ENCODE peak calls at places on chromosomes 16 and 17, in four cellular contexts. D is PC-9, P is SJSA1, I is IMR-90. G is an unnamed sample. For H3K36me3, the result is how much of the 10 kb centered on the place peaks cover.

GRCh38 chr17:27360507-27360906 is 66.6 kb downstream of the WSB1 start:
- DNase-seq in D (no peak), P (no peak), I (no peak), G (no peak)

GRCh38 chr16:66295761-66296546 is 70.5 kb upstream of the CDH5 start:
- DNase-seq in D (peak), I (no peak), P (no peak), G (no peak)

GRCh38 chr17:61000911-61001310 is 323.3 kb downstream of the BCAS3 start:
- DNase-seq in D (no peak), I (peak), P (peak), G (peak)

GRCh38 chr17:65553009-65553645 is 8.3 kb downstream of the AXIN2 start:
- DNase-seq in D (no peak), I (peak), P (no peak), G (no peak)

GRCh38 chr16:28010671-28011070 is 52.8 kb downstream of the GSG1L start:
- DNase-seq in D (no peak), P (no peak), I (peak), G (no peak)

GRCh38 chr16:86528061-86528929 is 18.0 kb downstream of the FOXF1 start:
- DNase-seq in D (no peak), I (no peak), P (no peak), G (peak)

GRCh38 chr16:66131156-66131807 is 235.2 kb upstream of the CDH5 start:
- DNase-seq in P (peak), D (no peak), I (peak), G (no peak)

GRCh38 chr17:54795046-54795445 is 105.6 kb upstream of the TOM1L1 start:
- DNase-seq in I (no peak), P (no peak), D (no peak), G (no peak)

GRCh38 chr16:2234813-2235170 is 1.5 kb upstream of the DNASE1L2 start:
- DNase-seq in D (no peak), P (no peak), I (no peak), G (peak)

GRCh38 chr16:77376358-77376757 is 58.5 kb downstream of the ADAMTS18 start:
- DNase-seq in D (no peak), P (no peak), I (no peak), G (peak)

GRCh38 chr16:11349599-11350276 is 4.5 kb downstream of the RMI2 start:
- DNase-seq in D (no peak), I (peak), P (peak), G (peak)

GRCh38 chr16:66891797-66892196 is 11.5 kb downstream of the PDP2 start:
- DNase-seq in P (no peak), I (no peak), D (no peak), G (no peak)

GRCh38 chr16:83561876-83562275 is 245.9 kb upstream of the HSBP1 start:
- DNase-seq in D (no peak), I (peak), P (no peak), G (no peak)

GRCh38 chr16:31118223-31119155 is 1.0 kb downstream of the KAT8 start:
- DNase-seq in I (peak), D (peak), P (no peak), G (peak)

GRCh38 chr17:78272181-78272913 is 40.9 kb downstream of the TMEM235 start:
- DNase-seq in D (peak), I (peak), P (no peak), G (peak)

GRCh38 chr17:4536742-4537411 is 18.3 kb downstream of the MYBBP1A start:
- DNase-seq in D (no peak), I (peak), P (no peak), G (peak)

GRCh38 chr16:70490261-70490660 is 33.1 kb downstream of the COG4 start:
- DNase-seq in I (peak), D (no peak), P (no peak), G (no peak)

GRCh38 chr17:21375757-21376584 is at the start of gene KCNJ12:
- DNase-seq in D (no peak), I (no peak), P (no peak), G (peak)

GRCh38 chr17:76725580-76726230 is 701 bp downstream of the JMJD6 start:
- DNase-seq in D (no peak), I (peak), P (no peak), G (no peak)

GRCh38 chr17:50954641-50955121 is 88.5 kb upstream of the TOB1 start:
- DNase-seq in I (no peak), P (no peak), D (peak), G (peak)

GRCh38 chr16:69936252-69936651 is 14.9 kb upstream of the CLEC18A start:
- DNase-seq in P (no peak), D (no peak), I (no peak), G (peak)

GRCh38 chr16:86834451-86835035 is 256.2 kb downstream of the FOXL1 start:
- DNase-seq in I (peak), P (peak), D (no peak), G (peak)

GRCh38 chr17:13337864-13338371 is 263.8 kb downstream of the HS3ST3A1 start:
- DNase-seq in D (no peak), P (peak), I (peak), G (no peak)

GRCh38 chr17:4948166-4948996 is at the start of gene PFN1:
- DNase-seq in I (peak), P (peak), D (peak), G (peak)

GRCh38 chr17:27245230-27245696 is 48.7 kb upstream of the WSB1 start:
- DNase-seq in I (peak), P (peak), D (peak), G (peak)

GRCh38 chr17:40517981-40518380 is 16.6 kb upstream of the TNS4 start:
- DNase-seq in P (no peak), D (no peak), I (no peak), G (no peak)

GRCh38 chr17:9862191-9862590 is 36.5 kb downstream of the GLP2R start:
- DNase-seq in I (peak), P (no peak), D (no peak), G (no peak)

GRCh38 chr17:76268991-76269981 is 4.1 kb downstream of the UBALD2 start:
- DNase-seq in D (no peak), P (no peak), I (no peak), G (peak)

GRCh38 chr17:74199306-74200092 is 4.0 kb upstream of the RPL38 start:
- DNase-seq in D (no peak), I (no peak), P (peak), G (peak)

GRCh38 chr17:56112086-56112485 is 41.2 kb upstream of the ANKFN1 start:
- DNase-seq in P (peak), D (no peak), I (peak), G (no peak)

GRCh38 chr16:51152691-51153261 is 1.7 kb upstream of the SALL1 start:
- DNase-seq in P (peak), D (no peak), I (peak), G (no peak)

GRCh38 chr16:51153275-51153991 is 2.4 kb upstream of the SALL1 start:
- DNase-seq in D (no peak), I (no peak), P (no peak), G (peak)

GRCh38 chr16:51155199-51155607 is 4.1 kb upstream of the SALL1 start:
- DNase-seq in I (no peak), D (no peak), P (peak), G (peak)

GRCh38 chr16:51155901-51156810 is 5.1 kb upstream of the SALL1 start:
- DNase-seq in D (no peak), P (peak), I (peak), G (peak)

GRCh38 chr16:51154271-51155171 is 3.5 kb upstream of the SALL1 start:
- DNase-seq in I (no peak), P (no peak), D (no peak), G (peak)
- H3K4me3 ChIP-seq in I (peak), P (peak), D (no peak), G (peak)

GRCh38 chr17:82609655-82610054 is 38.6 kb downstream of the WDR45B start:
- DNase-seq in P (no peak), I (no peak), D (no peak), G (no peak)
- H3K36me3 ChIP-seq in P (half or more), I (under half), D (under half), G (under half)

GRCh38 chr17:7854078-7854777 is 638 bp upstream of the TMEM88 start:
- DNase-seq in P (no peak), D (no peak), I (no peak), G (peak)
- H3K4me3 ChIP-seq in P (no peak), D (no peak), I (no peak), G (peak)

GRCh38 chr17:7321466-7321865 is 6.3 kb upstream of the GPS2 start:
- DNase-seq in P (no peak), D (no peak), I (no peak), G (peak)
- H3K36me3 ChIP-seq in P (half or more), D (under half), I (half or more), G (half or more)

DNA sequence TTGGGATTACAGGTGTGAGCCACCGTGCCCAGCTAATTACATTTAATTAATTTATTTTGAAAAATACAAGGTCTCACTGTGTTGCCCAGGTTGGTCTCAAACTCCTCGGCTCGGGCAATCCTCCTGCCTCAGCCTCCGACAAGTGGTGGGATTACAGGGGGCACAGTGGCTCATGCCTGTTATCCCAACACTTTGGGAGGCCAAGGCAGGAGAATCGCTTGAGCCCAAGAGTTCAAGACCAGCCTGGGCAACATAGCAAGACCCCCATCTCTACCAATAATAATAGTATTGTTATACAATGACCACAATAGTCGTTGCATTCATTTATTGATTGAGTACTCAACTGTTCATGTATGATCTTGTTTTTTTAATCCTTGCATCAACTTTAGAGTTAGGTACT is 22.0 kb downstream of the CDH1 start:
- DNase-seq in P (no peak), I (no peak), D (no peak), G (no peak)
- H3K4me3 ChIP-seq in P (no peak), I (no peak), D (no peak), G (no peak)

GRCh38 chr17:42806249-42806648 is 7.6 kb downstream of the CNTD1 start:
- DNase-seq in P (no peak), D (no peak), I (no peak), G (no peak)

GRCh38 chr17:42803074-42803883 is 4.6 kb downstream of the CNTD1 start:
- DNase-seq in D (no peak), I (peak), P (no peak), G (no peak)

GRCh38 chr17:42809250-42809649 is 10.6 kb downstream of the CNTD1 start:
- DNase-seq in I (peak), P (no peak), D (no peak), G (no peak)

DNA sequence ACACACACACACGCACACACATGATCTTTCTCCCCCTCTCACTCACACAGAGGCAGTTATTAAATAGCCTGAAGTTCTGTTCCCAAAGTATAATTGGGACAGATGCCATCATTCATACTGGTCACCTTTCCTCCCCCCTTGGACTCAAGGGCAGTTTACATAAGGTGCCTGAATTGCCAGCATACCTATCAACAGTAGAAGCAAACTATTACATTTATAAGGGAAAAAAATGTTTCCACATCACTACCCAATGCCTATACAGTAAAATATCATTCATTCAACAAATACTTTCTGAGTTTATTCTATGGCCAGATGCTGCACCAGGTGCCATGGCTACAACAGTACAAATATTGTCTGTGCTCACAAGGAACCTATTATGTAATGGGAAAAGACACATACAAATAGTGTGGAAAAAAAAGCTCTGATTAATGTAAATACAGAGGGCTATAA is 6.3 kb downstream of the CNTD1 start:
- DNase-seq in I (peak), P (no peak), D (peak), G (no peak)
- H3K36me3 ChIP-seq in I (under half), P (under half), D (under half), G (under half)